ENCODE peak calls at places on chromosome 5, in five cellular contexts. One of them, this sample, is unnamed.

GRCh38 chr5:134554319-134555222 is 29.1 kb downstream of the JADE2 start:
- DNase-seq in transverse colon: peak
- DNase-seq in breast epithelium: no peak
- DNase-seq in stomach: peak
- DNase-seq in IMR-90: peak
- DNase-seq in this sample: no peak

GRCh38 chr5:153756540-153756939 is 266.1 kb downstream of the GRIA1 start:
- DNase-seq in stomach: no peak
- DNase-seq in IMR-90: peak
- DNase-seq in transverse colon: no peak
- DNase-seq in breast epithelium: no peak
- DNase-seq in this sample: no peak

GRCh38 chr5:65037845-65038815 is 269.4 kb downstream of the CWC27 start:
- DNase-seq in breast epithelium: no peak
- DNase-seq in IMR-90: no peak
- DNase-seq in transverse colon: peak
- DNase-seq in stomach: no peak
- DNase-seq in this sample: no peak

GRCh38 chr5:141841376-141841775 is 36.8 kb downstream of the PCDH1 start:
- DNase-seq in breast epithelium: no peak
- DNase-seq in IMR-90: no peak
- DNase-seq in transverse colon: peak
- DNase-seq in stomach: peak
- DNase-seq in this sample: no peak

GRCh38 chr5:173689713-173690360 is 73.4 kb upstream of the BOD1 start:
- DNase-seq in transverse colon: peak
- DNase-seq in breast epithelium: peak
- DNase-seq in stomach: peak
- DNase-seq in IMR-90: no peak
- DNase-seq in this sample: no peak

GRCh38 chr5:149348463-149348862 is 3.2 kb downstream of the GRPEL2 start:
- DNase-seq in breast epithelium: no peak
- DNase-seq in transverse colon: no peak
- DNase-seq in stomach: no peak
- DNase-seq in IMR-90: no peak
- DNase-seq in this sample: no peak

GRCh38 chr5:33841829-33842228 is 50.0 kb downstream of the ADAMTS12 start:
- DNase-seq in transverse colon: no peak
- DNase-seq in breast epithelium: no peak
- DNase-seq in stomach: no peak
- DNase-seq in IMR-90: peak
- DNase-seq in this sample: no peak

GRCh38 chr5:94615843-94616242 is 2.6 kb downstream of the KIAA0825 start:
- DNase-seq in breast epithelium: no peak
- DNase-seq in transverse colon: no peak
- DNase-seq in IMR-90: no peak
- DNase-seq in stomach: no peak
- DNase-seq in this sample: no peak

GRCh38 chr5:157571357-157571827 is 4.2 kb downstream of the ADAM19 start:
- DNase-seq in stomach: no peak
- DNase-seq in IMR-90: peak
- DNase-seq in transverse colon: peak
- DNase-seq in breast epithelium: no peak
- DNase-seq in this sample: no peak

GRCh38 chr5:124453221-124454032 is 293.0 kb downstream of the ZNF608 start:
- DNase-seq in breast epithelium: no peak
- DNase-seq in IMR-90: peak
- DNase-seq in transverse colon: no peak
- DNase-seq in stomach: no peak
- DNase-seq in this sample: no peak

GRCh38 chr5:158351485-158352140 is 492.7 kb upstream of the CLINT1 start:
- DNase-seq in IMR-90: no peak
- DNase-seq in stomach: no peak
- DNase-seq in breast epithelium: no peak
- DNase-seq in transverse colon: no peak
- DNase-seq in this sample: no peak

GRCh38 chr5:90571147-90571773 is 12.7 kb downstream of the ADGRV1 start:
- DNase-seq in transverse colon: no peak
- DNase-seq in breast epithelium: no peak
- DNase-seq in stomach: no peak
- DNase-seq in IMR-90: no peak
- DNase-seq in this sample: no peak

DNA sequence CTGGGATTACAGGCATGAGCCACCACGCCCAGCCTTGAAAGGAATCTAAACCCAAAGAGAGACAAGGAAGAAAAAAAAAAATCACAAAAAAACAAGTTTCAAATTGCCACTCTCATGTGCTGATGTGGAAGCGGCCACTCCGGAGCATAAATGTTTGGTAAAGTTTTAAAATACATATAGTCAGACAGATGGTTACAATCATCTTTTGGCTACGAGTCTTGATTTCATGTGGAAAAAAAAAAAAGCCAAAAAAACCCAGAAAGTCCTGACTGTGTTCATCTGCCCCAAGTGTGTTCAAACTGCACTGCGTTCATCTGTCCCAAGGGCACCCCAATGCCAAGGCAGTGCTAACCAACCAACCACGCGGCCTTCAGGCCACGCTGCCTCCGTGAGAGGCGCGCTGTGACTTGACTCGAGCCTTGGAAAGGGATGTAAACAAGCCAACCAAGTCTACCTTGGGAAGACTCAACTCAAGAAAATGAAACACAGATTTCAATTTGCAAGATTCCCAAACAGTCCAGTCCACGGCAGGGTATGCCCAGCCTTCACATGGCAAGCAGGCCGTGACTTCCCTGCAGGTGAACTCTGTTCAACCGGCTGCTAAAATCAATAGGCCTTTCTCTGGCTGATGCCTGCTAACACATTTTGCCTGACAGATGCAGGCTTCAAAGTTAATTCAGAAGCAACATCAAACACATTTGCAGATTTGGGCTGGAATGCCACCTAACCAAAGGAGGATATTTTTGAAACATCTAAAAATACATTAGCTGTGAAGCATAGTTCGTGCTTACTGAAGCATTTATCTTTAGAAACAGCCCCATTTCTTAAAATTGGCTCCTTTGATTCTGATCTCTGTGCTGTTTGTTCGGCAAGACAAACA is 126.9 kb downstream of the MYO10 start:
- DNase-seq in IMR-90: no peak
- DNase-seq in stomach: no peak
- DNase-seq in breast epithelium: no peak
- DNase-seq in transverse colon: no peak
- DNase-seq in this sample: no peak
- H3K27ac ChIP-seq in IMR-90: peak
- H3K27ac ChIP-seq in stomach: peak
- H3K27ac ChIP-seq in breast epithelium: peak
- H3K27ac ChIP-seq in transverse colon: no peak
- H3K27ac ChIP-seq in this sample: no peak

GRCh38 chr5:7478459-7478858 is 82.5 kb downstream of the ADCY2 start:
- DNase-seq in stomach: no peak
- DNase-seq in breast epithelium: no peak
- DNase-seq in IMR-90: no peak
- DNase-seq in transverse colon: no peak
- DNase-seq in this sample: no peak

GRCh38 chr5:7471710-7472109 is 75.8 kb downstream of the ADCY2 start:
- DNase-seq in breast epithelium: no peak
- DNase-seq in IMR-90: no peak
- DNase-seq in stomach: no peak
- DNase-seq in transverse colon: no peak
- DNase-seq in this sample: no peak

GRCh38 chr5:7473668-7474215 is 77.8 kb downstream of the ADCY2 start:
- DNase-seq in stomach: no peak
- DNase-seq in IMR-90: no peak
- DNase-seq in transverse colon: no peak
- DNase-seq in breast epithelium: no peak
- DNase-seq in this sample: no peak

GRCh38 chr5:7473115-7473514 is 77.2 kb downstream of the ADCY2 start:
- DNase-seq in transverse colon: no peak
- DNase-seq in stomach: no peak
- DNase-seq in breast epithelium: no peak
- DNase-seq in IMR-90: no peak
- DNase-seq in this sample: no peak

GRCh38 chr5:7474821-7475403 is 79.0 kb downstream of the ADCY2 start:
- DNase-seq in stomach: no peak
- DNase-seq in transverse colon: no peak
- DNase-seq in breast epithelium: no peak
- DNase-seq in IMR-90: no peak
- DNase-seq in this sample: no peak
- TF ChIP-seq POLR2A in stomach: no peak
- TF ChIP-seq POLR2A in transverse colon: no peak
- TF ChIP-seq POLR2A in breast epithelium: no peak
- TF ChIP-seq POLR2A in IMR-90: no peak
- TF ChIP-seq POLR2A in this sample: no peak

GRCh38 chr5:1524799-1525623 is 1.3 kb upstream of the LPCAT1 start:
- DNase-seq in stomach: peak
- DNase-seq in IMR-90: no peak
- DNase-seq in transverse colon: peak
- DNase-seq in breast epithelium: no peak
- DNase-seq in this sample: no peak
- H3K27ac ChIP-seq in stomach: peak
- H3K27ac ChIP-seq in IMR-90: no peak
- H3K27ac ChIP-seq in transverse colon: no peak
- H3K27ac ChIP-seq in breast epithelium: no peak
- H3K27ac ChIP-seq in this sample: no peak

DNA sequence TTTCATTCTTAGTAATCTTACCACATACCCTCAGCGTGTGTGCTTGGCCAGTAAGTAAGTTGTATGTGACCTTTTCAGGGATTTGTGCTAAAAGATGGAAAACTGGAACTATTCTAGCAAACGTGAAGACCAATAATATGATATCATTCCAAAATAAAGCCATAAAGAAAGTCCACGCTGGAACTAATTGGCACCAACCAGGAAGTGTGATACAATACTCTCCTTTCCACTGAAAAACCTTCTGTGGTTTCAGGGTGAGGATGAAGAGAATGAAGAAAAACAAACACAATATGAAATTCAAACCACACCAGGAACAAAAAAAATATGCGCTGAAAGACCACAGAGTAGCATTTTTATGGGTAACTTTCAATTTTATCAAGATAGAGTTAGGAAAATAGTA is 105.8 kb downstream of the EFNA5 start:
- DNase-seq in IMR-90: no peak
- DNase-seq in breast epithelium: no peak
- DNase-seq in transverse colon: no peak
- DNase-seq in stomach: no peak
- DNase-seq in this sample: no peak
- TF ChIP-seq POLR2A in IMR-90: no peak
- TF ChIP-seq POLR2A in breast epithelium: no peak
- TF ChIP-seq POLR2A in transverse colon: no peak
- TF ChIP-seq POLR2A in stomach: no peak
- TF ChIP-seq POLR2A in this sample: no peak

DNA sequence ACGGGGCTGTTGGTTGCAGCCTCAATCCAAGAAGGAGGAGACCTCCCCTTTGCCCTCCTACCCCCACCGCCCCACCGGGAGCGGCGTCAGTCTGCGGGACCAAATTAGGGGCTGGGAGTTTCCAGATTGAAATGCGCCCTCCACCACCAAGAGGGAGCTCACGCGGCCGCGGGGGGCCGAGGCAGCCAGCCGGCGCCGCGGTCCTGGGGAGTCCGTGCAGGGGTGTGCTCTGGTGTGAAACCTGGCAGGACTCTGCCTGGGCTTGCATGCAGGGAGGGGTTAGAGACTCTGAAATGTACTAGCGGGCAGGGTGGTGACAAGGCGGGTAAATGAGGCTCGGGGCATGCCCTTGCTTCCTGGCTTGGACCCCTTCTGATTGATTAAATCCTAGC is 989 bp upstream of the FBN2 start:
- DNase-seq in stomach: no peak
- DNase-seq in transverse colon: no peak
- DNase-seq in breast epithelium: no peak
- DNase-seq in IMR-90: no peak
- DNase-seq in this sample: no peak
- H3K27ac ChIP-seq in stomach: no peak
- H3K27ac ChIP-seq in transverse colon: peak
- H3K27ac ChIP-seq in breast epithelium: no peak
- H3K27ac ChIP-seq in IMR-90: peak
- H3K27ac ChIP-seq in this sample: peak